ENCODE peak calls at places on chromosome 12, in six cellular contexts. J is K562, P is HepG2, M is HCT116, C is GM12878, A is H1. D is an unnamed sample.

GRCh38 chr12:76505050-76505449 is 54.5 kb downstream of the OSBPL8 start:
- DNase-seq in P (no peak), A (no peak), J (no peak), M (no peak), C (no peak), D (no peak)

GRCh38 chr12:106147956-106148355 is 9.2 kb upstream of the NUAK1 start:
- DNase-seq in J (no peak), M (no peak), P (no peak), C (no peak), A (no peak), D (no peak)

GRCh38 chr12:75378354-75378753 is 12.5 kb upstream of the GLIPR1L2 start:
- DNase-seq in C (no peak), J (no peak), P (no peak), M (no peak), A (no peak), D (no peak)

GRCh38 chr12:95671265-95671664 is 119.3 kb downstream of the NTN4 start:
- DNase-seq in A (no peak), P (no peak), M (no peak), C (no peak), J (no peak), D (no peak)

GRCh38 chr12:72264548-72265175 is 7.5 kb upstream of the TRHDE start:
- DNase-seq in M (no peak), P (peak; percentile 19), C (no peak), J (peak; percentile 13), A (no peak), D (no peak)

GRCh38 chr12:95412826-95413311 is 61.1 kb upstream of the METAP2 start:
- DNase-seq in P (no peak), C (no peak), M (peak; percentile 23), J (no peak), A (no peak), D (no peak)

GRCh38 chr12:3315201-3315661 is 175.8 kb upstream of the PRMT8 start:
- DNase-seq in P (no peak), J (no peak), A (no peak), M (no peak), C (no peak), D (peak; percentile 42)

GRCh38 chr12:25884920-25885234 is 73.6 kb upstream of the RASSF8 start:
- DNase-seq in A (peak; percentile 46), M (no peak), P (no peak), J (no peak), C (no peak), D (no peak)

GRCh38 chr12:117069926-117070900 is 29.0 kb downstream of the TESC start:
- DNase-seq in M (no peak), A (no peak), P (no peak), C (no peak), J (no peak), D (peak; percentile 85)

GRCh38 chr12:124868252-124868965 is 4.7 kb upstream of the SCARB1 start:
- DNase-seq in A (no peak), P (no peak), M (no peak), C (no peak), J (no peak), D (no peak)

GRCh38 chr12:122123761-122124145 is 45.2 kb downstream of the MLXIP start:
- DNase-seq in M (no peak), A (no peak), C (no peak), P (no peak), J (no peak), D (no peak)

GRCh38 chr12:50545783-50546182 is 41.0 kb downstream of the DIP2B start:
- DNase-seq in P (no peak), J (no peak), M (no peak), A (no peak), C (no peak), D (no peak)

GRCh38 chr12:91628656-91629055 is 446.0 kb upstream of the DCN start:
- DNase-seq in J (no peak), M (no peak), P (no peak), A (no peak), C (no peak), D (no peak)

GRCh38 chr12:76033116-76034001 is 1.8 kb upstream of the PHLDA1 start:
- DNase-seq in P (no peak), A (no peak), M (no peak), C (no peak), J (no peak), D (no peak)

GRCh38 chr12:2792670-2793500 is 1.9 kb upstream of the FKBP4 start:
- DNase-seq in J (peak; percentile 20), M (no peak), C (no peak), A (no peak), P (no peak), D (no peak)

GRCh38 chr12:62878211-62878610 is 56.7 kb downstream of the PPM1H start:
- DNase-seq in A (no peak), J (no peak), P (no peak), M (no peak), C (no peak), D (no peak)

GRCh38 chr12:22287056-22287455 is 47.5 kb downstream of the ST8SIA1 start:
- DNase-seq in J (no peak), M (no peak), A (no peak), C (no peak), P (no peak), D (no peak)

GRCh38 chr12:111868676-111869588 is 26.9 kb downstream of the MAPKAPK5 start:
- DNase-seq in J (no peak), C (no peak), P (no peak), M (no peak), A (no peak), D (peak; percentile 88)
- H3K36me3 ChIP-seq in J (peaks cover 87% of the 10 kb centered on the region), C (peaks cover 32% of the 10 kb centered on the region), P (peaks cover 80% of the 10 kb centered on the region), M (peaks cover 24% of the 10 kb centered on the region), A (peaks cover 30% of the 10 kb centered on the region), D (peaks cover 84% of the 10 kb centered on the region)

GRCh38 chr12:132327351-132328171 is 1.8 kb downstream of the GALNT9 start:
- DNase-seq in J (no peak), M (no peak), P (no peak), A (no peak), C (no peak), D (no peak)
- TF ChIP-seq ZNF274 in J (no peak), M (no peak), P (no peak), A (no peak), C (no peak), D (no peak)

GRCh38 chr12:48933664-48934311 is 8.5 kb upstream of the FKBP11 start:
- DNase-seq in M (no peak), P (no peak), C (no peak), J (no peak), A (no peak), D (no peak)
- H3K36me3 ChIP-seq in M (peaks cover 44% of the 10 kb centered on the region), P (peaks cover 58% of the 10 kb centered on the region), C (peaks cover 14% of the 10 kb centered on the region), J (peaks cover 82% of the 10 kb centered on the region), A (peaks cover 48% of the 10 kb centered on the region), D (peaks cover 91% of the 10 kb centered on the region)

GRCh38 chr12:29519585-29520182 is 22.2 kb upstream of the OVCH1 start:
- DNase-seq in M (peak; percentile 29), P (peak; percentile 28), J (peak; percentile 27), C (no peak), A (no peak), D (peak; percentile 63)

GRCh38 chr12:29518407-29518806 is 20.9 kb upstream of the OVCH1 start:
- DNase-seq in J (no peak), C (no peak), P (no peak), M (no peak), A (no peak), D (no peak)

GRCh38 chr12:29521951-29522350 is 24.5 kb upstream of the OVCH1 start:
- DNase-seq in C (no peak), M (no peak), P (no peak), A (no peak), J (no peak), D (no peak)

GRCh38 chr12:29517265-29517664 is 19.8 kb upstream of the OVCH1 start:
- DNase-seq in M (no peak), A (no peak), P (no peak), J (no peak), C (no peak), D (no peak)

GRCh38 chr12:29516431-29516875 is 19.0 kb upstream of the OVCH1 start:
- DNase-seq in P (no peak), M (no peak), A (no peak), C (no peak), J (no peak), D (no peak)
- TF ChIP-seq ZNF274 in P (no peak), M (no peak), A (no peak), C (no peak), J (no peak), D (no peak)

GRCh38 chr12:131986847-131987398 is 37.2 kb downstream of the EP400 start:
- DNase-seq in A (no peak), C (no peak), M (no peak), J (peak; percentile 32), P (no peak), D (no peak)

GRCh38 chr12:131985145-131985875 is 35.6 kb downstream of the EP400 start:
- DNase-seq in J (no peak), A (peak; percentile 38), M (no peak), C (no peak), P (no peak), D (no peak)

GRCh38 chr12:131988054-131988796 is 38.5 kb downstream of the EP400 start:
- DNase-seq in A (peak; percentile 43), P (no peak), M (no peak), J (no peak), C (no peak), D (no peak)

GRCh38 chr12:131987552-131987951 is 37.8 kb downstream of the EP400 start:
- DNase-seq in P (no peak), C (no peak), J (no peak), M (no peak), A (peak; percentile 35), D (no peak)

GRCh38 chr12:131986361-131986760 is 36.6 kb downstream of the EP400 start:
- DNase-seq in A (peak; percentile 36), J (no peak), M (no peak), P (no peak), C (no peak), D (no peak)
- H3K36me3 ChIP-seq in A (peaks cover 18% of the 10 kb centered on the region), J (peaks cover 90% of the 10 kb centered on the region), M (peaks cover 31% of the 10 kb centered on the region), P (peaks cover 81% of the 10 kb centered on the region), C (peaks cover 25% of the 10 kb centered on the region), D (peaks cover 75% of the 10 kb centered on the region)

GRCh38 chr12:52921488-52922165 is 16.8 kb upstream of the KRT8 start:
- DNase-seq in P (no peak), M (no peak), C (no peak), J (no peak), A (no peak), D (no peak)
- TF ChIP-seq ZNF274 in P (no peak), M (no peak), C (no peak), J (no peak), A (no peak), D (no peak)